ENCODE peak calls at places on chromosomes 3 and 15, in six cellular contexts. One of them, this sample, is unnamed.

GRCh38 chr3:31893174-31893573 is 87.9 kb downstream of the OSBPL10 start:
- DNase-seq in HL-60: no peak
- DNase-seq in ovary: no peak
- DNase-seq in dorsolateral prefrontal cortex: no peak
- DNase-seq in substantia nigra: no peak
- DNase-seq in psoas muscle: no peak
- DNase-seq in this sample: no peak

GRCh38 chr3:63232764-63233396 is 45.2 kb upstream of the SYNPR start:
- DNase-seq in substantia nigra: no peak
- DNase-seq in ovary: no peak
- DNase-seq in HL-60: no peak
- DNase-seq in dorsolateral prefrontal cortex: no peak
- DNase-seq in psoas muscle: no peak
- DNase-seq in this sample: no peak

GRCh38 chr3:58161435-58162398 is 49.1 kb downstream of the DNASE1L3 start:
- DNase-seq in ovary: peak; percentile 82
- DNase-seq in dorsolateral prefrontal cortex: no peak
- DNase-seq in psoas muscle: no peak
- DNase-seq in HL-60: no peak
- DNase-seq in substantia nigra: no peak
- DNase-seq in this sample: peak; percentile 70

GRCh38 chr3:153164009-153164550 is 2.1 kb downstream of the RAP2B start:
- DNase-seq in dorsolateral prefrontal cortex: no peak
- DNase-seq in ovary: no peak
- DNase-seq in substantia nigra: no peak
- DNase-seq in HL-60: no peak
- DNase-seq in psoas muscle: no peak
- DNase-seq in this sample: peak; percentile 33

GRCh38 chr15:85667491-85668424 is 127.0 kb downstream of the KLHL25 start:
- DNase-seq in psoas muscle: no peak
- DNase-seq in dorsolateral prefrontal cortex: no peak
- DNase-seq in ovary: no peak
- DNase-seq in substantia nigra: no peak
- DNase-seq in HL-60: peak; percentile 83
- DNase-seq in this sample: peak; percentile 60

GRCh38 chr15:63826513-63826912 is 7.2 kb downstream of the HERC1 start:
- DNase-seq in ovary: no peak
- DNase-seq in HL-60: no peak
- DNase-seq in substantia nigra: no peak
- DNase-seq in dorsolateral prefrontal cortex: no peak
- DNase-seq in psoas muscle: no peak
- DNase-seq in this sample: no peak

GRCh38 chr3:23709987-23710386 is 95.8 kb upstream of the UBE2E1 start:
- DNase-seq in ovary: no peak
- DNase-seq in substantia nigra: no peak
- DNase-seq in dorsolateral prefrontal cortex: no peak
- DNase-seq in HL-60: no peak
- DNase-seq in psoas muscle: no peak
- DNase-seq in this sample: no peak

GRCh38 chr3:158314426-158315357 is 204.8 kb downstream of the RSRC1 start:
- DNase-seq in ovary: no peak
- DNase-seq in substantia nigra: no peak
- DNase-seq in dorsolateral prefrontal cortex: no peak
- DNase-seq in psoas muscle: no peak
- DNase-seq in HL-60: no peak
- DNase-seq in this sample: no peak

GRCh38 chr3:177448987-177449975 is 252.0 kb upstream of the TBL1XR1 start:
- DNase-seq in dorsolateral prefrontal cortex: no peak
- DNase-seq in psoas muscle: no peak
- DNase-seq in ovary: no peak
- DNase-seq in HL-60: peak; percentile 94
- DNase-seq in substantia nigra: no peak
- DNase-seq in this sample: peak; percentile 23

GRCh38 chr3:50604628-50605588 is 6.7 kb downstream of the CISH start:
- DNase-seq in ovary: peak; percentile 94
- DNase-seq in substantia nigra: no peak
- DNase-seq in dorsolateral prefrontal cortex: no peak
- DNase-seq in HL-60: peak; percentile 72
- DNase-seq in psoas muscle: peak; percentile 96
- DNase-seq in this sample: no peak

GRCh38 chr15:67109141-67110034 is 44.0 kb downstream of the SMAD3 start:
- DNase-seq in HL-60: peak; percentile 68
- DNase-seq in substantia nigra: peak; percentile 7
- DNase-seq in psoas muscle: peak; percentile 89
- DNase-seq in dorsolateral prefrontal cortex: no peak
- DNase-seq in ovary: peak; percentile 76
- DNase-seq in this sample: peak; percentile 41

GRCh38 chr15:74240002-74240568 is 4.0 kb downstream of the CCDC33 start:
- DNase-seq in substantia nigra: peak; percentile 71
- DNase-seq in HL-60: no peak
- DNase-seq in dorsolateral prefrontal cortex: peak; percentile 85
- DNase-seq in ovary: peak; percentile 57
- DNase-seq in psoas muscle: peak; percentile 87
- DNase-seq in this sample: peak; percentile 97

GRCh38 chr15:40333922-40334492 is 6.7 kb downstream of the CCDC9B start:
- DNase-seq in substantia nigra: no peak
- DNase-seq in psoas muscle: peak; percentile 82
- DNase-seq in ovary: no peak
- DNase-seq in dorsolateral prefrontal cortex: no peak
- DNase-seq in HL-60: peak; percentile 84
- DNase-seq in this sample: peak; percentile 58

GRCh38 chr3:65833761-65834505 is 204.8 kb downstream of the MAGI1 start:
- DNase-seq in dorsolateral prefrontal cortex: no peak
- DNase-seq in substantia nigra: no peak
- DNase-seq in HL-60: no peak
- DNase-seq in ovary: no peak
- DNase-seq in psoas muscle: no peak
- DNase-seq in this sample: no peak

GRCh38 chr15:48467801-48468200 is 136.6 kb downstream of the DUT start:
- DNase-seq in substantia nigra: no peak
- DNase-seq in ovary: no peak
- DNase-seq in dorsolateral prefrontal cortex: no peak
- DNase-seq in HL-60: no peak
- DNase-seq in psoas muscle: no peak
- DNase-seq in this sample: no peak

GRCh38 chr3:132593241-132593949 is 3.7 kb upstream of the ACKR4 start:
- DNase-seq in HL-60: no peak
- DNase-seq in substantia nigra: no peak
- DNase-seq in psoas muscle: no peak
- DNase-seq in dorsolateral prefrontal cortex: no peak
- DNase-seq in ovary: no peak
- DNase-seq in this sample: no peak

GRCh38 chr3:14472471-14473351 is 67.4 kb downstream of the GRIP2 start:
- DNase-seq in ovary: peak; percentile 77
- DNase-seq in psoas muscle: no peak
- DNase-seq in substantia nigra: no peak
- DNase-seq in HL-60: no peak
- DNase-seq in dorsolateral prefrontal cortex: no peak
- DNase-seq in this sample: peak; percentile 75

GRCh38 chr3:85193565-85193964 is 234.8 kb downstream of the CADM2 start:
- DNase-seq in substantia nigra: no peak
- DNase-seq in dorsolateral prefrontal cortex: no peak
- DNase-seq in ovary: no peak
- DNase-seq in psoas muscle: no peak
- DNase-seq in HL-60: no peak
- DNase-seq in this sample: no peak

GRCh38 chr3:59150039-59150438 is 100.2 kb upstream of the CFAP20DC start:
- DNase-seq in dorsolateral prefrontal cortex: no peak
- DNase-seq in substantia nigra: no peak
- DNase-seq in psoas muscle: no peak
- DNase-seq in ovary: no peak
- DNase-seq in HL-60: no peak
- DNase-seq in this sample: no peak

GRCh38 chr15:97521390-97521789 is 439.1 kb upstream of the ARRDC4 start:
- DNase-seq in HL-60: no peak
- DNase-seq in dorsolateral prefrontal cortex: no peak
- DNase-seq in substantia nigra: no peak
- DNase-seq in psoas muscle: no peak
- DNase-seq in ovary: no peak
- DNase-seq in this sample: no peak

GRCh38 chr3:38643090-38643489 is 6.4 kb downstream of the SCN5A start:
- DNase-seq in substantia nigra: no peak
- DNase-seq in dorsolateral prefrontal cortex: peak; percentile 25
- DNase-seq in HL-60: no peak
- DNase-seq in ovary: no peak
- DNase-seq in psoas muscle: no peak
- DNase-seq in this sample: no peak

GRCh38 chr3:131396170-131396569 is 14.6 kb downstream of the NUDT16 start:
- DNase-seq in dorsolateral prefrontal cortex: no peak
- DNase-seq in ovary: no peak
- DNase-seq in substantia nigra: no peak
- DNase-seq in HL-60: no peak
- DNase-seq in psoas muscle: peak; percentile 68
- DNase-seq in this sample: no peak

GRCh38 chr3:57796261-57796660 is 40.2 kb downstream of the SLMAP start:
- DNase-seq in HL-60: no peak
- DNase-seq in substantia nigra: no peak
- DNase-seq in dorsolateral prefrontal cortex: no peak
- DNase-seq in psoas muscle: no peak
- DNase-seq in ovary: no peak
- DNase-seq in this sample: no peak

GRCh38 chr15:96165775-96166174 is 164.7 kb upstream of the NR2F2 start:
- DNase-seq in dorsolateral prefrontal cortex: no peak
- DNase-seq in substantia nigra: no peak
- DNase-seq in ovary: no peak
- DNase-seq in psoas muscle: no peak
- DNase-seq in HL-60: no peak
- DNase-seq in this sample: no peak

GRCh38 chr3:118199044-118199443 is 835.6 kb downstream of the IGSF11 start:
- DNase-seq in psoas muscle: no peak
- DNase-seq in substantia nigra: no peak
- DNase-seq in dorsolateral prefrontal cortex: no peak
- DNase-seq in ovary: no peak
- DNase-seq in HL-60: no peak
- DNase-seq in this sample: no peak

GRCh38 chr3:159911011-159911663 is 77.5 kb upstream of the IL12A start:
- DNase-seq in substantia nigra: no peak
- DNase-seq in HL-60: no peak
- DNase-seq in ovary: no peak
- DNase-seq in dorsolateral prefrontal cortex: no peak
- DNase-seq in psoas muscle: no peak
- DNase-seq in this sample: no peak

GRCh38 chr3:64686446-64686908 is 1.3 kb downstream of the ADAMTS9 start:
- DNase-seq in psoas muscle: no peak
- DNase-seq in substantia nigra: no peak
- DNase-seq in HL-60: no peak
- DNase-seq in dorsolateral prefrontal cortex: no peak
- DNase-seq in ovary: no peak
- DNase-seq in this sample: peak; percentile 41

GRCh38 chr3:64685800-64686445 is 1.9 kb downstream of the ADAMTS9 start:
- DNase-seq in psoas muscle: peak; percentile 96
- DNase-seq in HL-60: no peak
- DNase-seq in dorsolateral prefrontal cortex: peak; percentile 72
- DNase-seq in substantia nigra: peak; percentile 28
- DNase-seq in ovary: peak; percentile 97
- DNase-seq in this sample: peak; percentile 76

GRCh38 chr3:64687381-64687780 is 419 bp downstream of the ADAMTS9 start:
- DNase-seq in psoas muscle: peak; percentile 72
- DNase-seq in ovary: peak; percentile 66
- DNase-seq in dorsolateral prefrontal cortex: no peak
- DNase-seq in HL-60: no peak
- DNase-seq in substantia nigra: no peak
- DNase-seq in this sample: no peak

GRCh38 chr3:64685331-64685799 is 2.4 kb downstream of the ADAMTS9 start:
- DNase-seq in ovary: peak; percentile 90
- DNase-seq in dorsolateral prefrontal cortex: no peak
- DNase-seq in substantia nigra: no peak
- DNase-seq in HL-60: no peak
- DNase-seq in psoas muscle: no peak
- DNase-seq in this sample: no peak

DNA sequence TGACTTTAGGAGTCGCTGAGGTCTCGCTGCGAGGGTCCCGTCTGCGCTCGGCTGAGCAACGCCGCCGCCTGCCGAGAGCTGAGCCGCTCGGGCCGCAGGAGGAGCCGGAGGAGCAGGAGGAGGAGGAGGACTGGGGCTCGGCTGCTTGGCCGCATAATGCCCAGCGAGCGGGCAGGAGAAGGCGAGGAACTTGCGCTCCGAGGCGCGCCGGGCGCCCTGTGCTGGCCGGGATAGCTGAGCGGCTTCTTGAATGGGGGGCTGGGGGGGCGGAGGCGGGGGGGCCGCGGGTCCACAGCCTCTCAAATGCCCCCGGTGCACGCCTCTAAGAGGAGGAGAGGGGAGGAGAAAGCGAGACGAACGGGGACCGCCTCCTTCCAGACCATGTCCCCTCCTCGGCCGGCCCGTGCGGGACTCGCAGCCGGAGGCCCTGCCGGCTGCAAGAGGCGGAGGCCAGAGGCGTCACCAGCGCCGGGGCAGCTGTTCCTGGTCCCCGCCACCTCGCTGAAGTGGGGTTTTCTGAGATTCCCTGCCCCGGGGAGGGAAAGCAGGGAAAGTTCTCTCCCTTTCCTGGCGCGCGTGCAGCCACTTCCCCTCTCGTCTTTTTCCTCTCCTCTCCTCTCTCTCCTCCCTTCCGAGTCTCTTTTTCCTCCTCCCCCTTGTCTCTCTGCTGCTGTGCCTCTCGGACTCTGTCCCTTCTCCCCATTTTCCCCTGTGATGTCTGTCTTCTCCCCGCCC is at the start of gene ADAMTS9:
- DNase-seq in HL-60: no peak
- DNase-seq in ovary: peak; percentile 80
- DNase-seq in psoas muscle: peak; percentile 86
- DNase-seq in dorsolateral prefrontal cortex: peak; percentile 51
- DNase-seq in substantia nigra: peak; percentile 36
- DNase-seq in this sample: peak; percentile 80
- H3K27ac ChIP-seq in HL-60: no peak within 1 kb of the TSS
- H3K27ac ChIP-seq in ovary: peak within 1 kb of the TSS; percentile 98
- H3K27ac ChIP-seq in psoas muscle: peak within 1 kb of the TSS; percentile 92
- H3K27ac ChIP-seq in dorsolateral prefrontal cortex: peak within 1 kb of the TSS; percentile 76
- H3K27ac ChIP-seq in substantia nigra: peak within 1 kb of the TSS; percentile 42
- H3K27ac ChIP-seq in this sample: peak within 1 kb of the TSS; percentile 32

DNA sequence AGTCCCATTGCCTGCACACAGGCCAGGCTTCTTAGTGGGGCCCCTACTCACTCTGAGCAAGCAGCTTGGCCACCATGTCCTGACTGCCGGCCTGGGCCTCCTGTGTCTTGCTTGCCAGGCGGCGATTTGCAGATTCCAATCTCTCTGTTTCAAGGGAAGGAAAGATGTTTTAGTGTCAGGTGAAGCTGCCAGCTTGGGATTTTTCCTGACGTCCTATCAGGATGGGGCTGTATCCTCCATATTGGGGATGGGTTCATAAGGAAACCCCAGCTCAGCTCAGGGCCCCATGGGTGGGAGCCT is 8.5 kb downstream of the AMOTL2 start:
- DNase-seq in dorsolateral prefrontal cortex: no peak
- DNase-seq in HL-60: no peak
- DNase-seq in ovary: no peak
- DNase-seq in substantia nigra: no peak
- DNase-seq in psoas muscle: no peak
- DNase-seq in this sample: no peak
- H3K27ac ChIP-seq in dorsolateral prefrontal cortex: peak overlapping the region; percentile 100
- H3K27ac ChIP-seq in HL-60: no peak overlapping the region
- H3K27ac ChIP-seq in ovary: no peak overlapping the region
- H3K27ac ChIP-seq in substantia nigra: peak overlapping the region; percentile 100
- H3K27ac ChIP-seq in psoas muscle: peak overlapping the region; percentile 19
- H3K27ac ChIP-seq in this sample: no peak overlapping the region

GRCh38 chr15:31330111-31330785 is 3.6 kb downstream of the KLF13 start:
- DNase-seq in ovary: no peak
- DNase-seq in substantia nigra: no peak
- DNase-seq in dorsolateral prefrontal cortex: peak; percentile 41
- DNase-seq in HL-60: no peak
- DNase-seq in psoas muscle: no peak
- DNase-seq in this sample: peak; percentile 56
- H3K27ac ChIP-seq in ovary: no peak overlapping the region
- H3K27ac ChIP-seq in substantia nigra: peak overlapping the region; percentile 92
- H3K27ac ChIP-seq in dorsolateral prefrontal cortex: peak overlapping the region; percentile 93
- H3K27ac ChIP-seq in HL-60: no peak overlapping the region
- H3K27ac ChIP-seq in psoas muscle: peak overlapping the region; percentile 97
- H3K27ac ChIP-seq in this sample: no peak overlapping the region

GRCh38 chr3:129442947-129443346 is 2.9 kb downstream of the IFT122 start:
- DNase-seq in dorsolateral prefrontal cortex: no peak
- DNase-seq in substantia nigra: no peak
- DNase-seq in HL-60: no peak
- DNase-seq in psoas muscle: no peak
- DNase-seq in ovary: no peak
- DNase-seq in this sample: no peak
- H3K27ac ChIP-seq in dorsolateral prefrontal cortex: peak overlapping the region; percentile 86
- H3K27ac ChIP-seq in substantia nigra: no peak overlapping the region
- H3K27ac ChIP-seq in HL-60: peak overlapping the region; percentile 10
- H3K27ac ChIP-seq in psoas muscle: no peak overlapping the region
- H3K27ac ChIP-seq in ovary: peak overlapping the region; percentile 16
- H3K27ac ChIP-seq in this sample: no peak overlapping the region

This sample was measured in SJCRH30.